ENCODE peak calls at places on chromosome 13, in four cellular contexts. H, X, K and Q are unnamed samples.

GRCh38 chr13:58048670-58049069 is 417.1 kb downstream of the PCDH17 start:
- DNase-seq in K (no peak), X (no peak), H (no peak), Q (peak; percentile 64)

GRCh38 chr13:27665333-27665732 is 43.6 kb downstream of the POLR1D start:
- DNase-seq in K (peak; percentile 7), X (no peak), H (no peak), Q (no peak)

GRCh38 chr13:112072531-112073244 is 5.7 kb downstream of the SOX1 start:
- DNase-seq in X (no peak), K (no peak), H (no peak), Q (no peak)

GRCh38 chr13:86681223-86681622 is 882.0 kb upstream of the SLITRK6 start:
- DNase-seq in K (no peak), H (no peak), X (no peak), Q (no peak)

GRCh38 chr13:21320642-21321034 is 138.5 kb downstream of the ZDHHC20 start:
- DNase-seq in K (no peak), X (no peak), H (no peak), Q (no peak)

GRCh38 chr13:35690546-35690945 is 214.1 kb upstream of the MAB21L1 start:
- DNase-seq in X (no peak), K (no peak), H (no peak), Q (no peak)

GRCh38 chr13:100129605-100130004 is 40.7 kb downstream of the PCCA start:
- DNase-seq in H (no peak), X (no peak), K (no peak), Q (no peak)

GRCh38 chr13:95552539-95553270 is at the start of gene CLDN10:
- DNase-seq in K (peak; percentile 24), H (no peak), X (no peak), Q (no peak)

GRCh38 chr13:62799931-62800436 is 1384.3 kb upstream of the PCDH20 start:
- DNase-seq in H (no peak), X (no peak), K (no peak), Q (no peak)

GRCh38 chr13:75963318-75963717 is 327.2 kb downstream of the LMO7 start:
- DNase-seq in X (no peak), H (no peak), K (peak; percentile 31), Q (no peak)

GRCh38 chr13:104571161-104571889 is 1505.1 kb upstream of the SLC10A2 start:
- DNase-seq in H (no peak), K (peak; percentile 42), X (no peak), Q (peak; percentile 95)

GRCh38 chr13:51933466-51934058 is 71.8 kb downstream of the CCDC70 start:
- DNase-seq in K (no peak), H (no peak), X (no peak), Q (no peak)

GRCh38 chr13:43383488-43384165 is 360.2 kb downstream of the DNAJC15 start:
- DNase-seq in H (no peak), X (no peak), K (no peak), Q (no peak)

GRCh38 chr13:102555914-102556553 is 40.8 kb upstream of the TPP2 start:
- DNase-seq in K (peak; percentile 30), X (no peak), H (no peak), Q (no peak)

GRCh38 chr13:80716610-80717081 is 375.7 kb upstream of the SPRY2 start:
- DNase-seq in K (no peak), X (no peak), H (no peak), Q (no peak)

GRCh38 chr13:73336789-73337188 is 278.0 kb downstream of the KLF5 start:
- DNase-seq in X (no peak), H (no peak), K (peak; percentile 79), Q (no peak)

GRCh38 chr13:43905435-43906031 is 25.8 kb downstream of the LACC1 start:
- DNase-seq in H (no peak), K (peak; percentile 59), X (no peak), Q (peak; percentile 23)

GRCh38 chr13:43348397-43348796 is 325.0 kb downstream of the DNAJC15 start:
- DNase-seq in H (no peak), K (peak; percentile 11), X (no peak), Q (no peak)

GRCh38 chr13:89726690-89727435 is 1620.6 kb upstream of the MIR17HG start:
- DNase-seq in X (no peak), H (no peak), K (peak; percentile 22), Q (peak; percentile 43)

GRCh38 chr13:97238432-97238831 is 16.3 kb downstream of the MBNL2 start:
- DNase-seq in H (no peak), X (no peak), K (no peak), Q (no peak)

GRCh38 chr13:108176685-108177274 is 38.6 kb downstream of the LIG4 start:
- DNase-seq in K (peak; percentile 25), H (peak; percentile 52), X (no peak), Q (no peak)

GRCh38 chr13:22210134-22210930 is 539.5 kb downstream of the FGF9 start:
- DNase-seq in H (no peak), K (no peak), X (no peak), Q (no peak)

GRCh38 chr13:88674841-88675240 is 1003.7 kb downstream of the SLITRK5 start:
- DNase-seq in H (no peak), X (no peak), K (no peak), Q (no peak)

GRCh38 chr13:92175330-92175729 is 776.9 kb downstream of the GPC5 start:
- DNase-seq in X (no peak), K (peak; percentile 33), H (no peak), Q (no peak)

GRCh38 chr13:59133903-59134302 is 1029.8 kb downstream of the DIAPH3 start:
- DNase-seq in H (no peak), X (no peak), K (no peak), Q (no peak)

GRCh38 chr13:60654405-60654804 is 257.4 kb downstream of the TDRD3 start:
- DNase-seq in H (no peak), K (peak; percentile 6), X (no peak), Q (no peak)

DNA sequence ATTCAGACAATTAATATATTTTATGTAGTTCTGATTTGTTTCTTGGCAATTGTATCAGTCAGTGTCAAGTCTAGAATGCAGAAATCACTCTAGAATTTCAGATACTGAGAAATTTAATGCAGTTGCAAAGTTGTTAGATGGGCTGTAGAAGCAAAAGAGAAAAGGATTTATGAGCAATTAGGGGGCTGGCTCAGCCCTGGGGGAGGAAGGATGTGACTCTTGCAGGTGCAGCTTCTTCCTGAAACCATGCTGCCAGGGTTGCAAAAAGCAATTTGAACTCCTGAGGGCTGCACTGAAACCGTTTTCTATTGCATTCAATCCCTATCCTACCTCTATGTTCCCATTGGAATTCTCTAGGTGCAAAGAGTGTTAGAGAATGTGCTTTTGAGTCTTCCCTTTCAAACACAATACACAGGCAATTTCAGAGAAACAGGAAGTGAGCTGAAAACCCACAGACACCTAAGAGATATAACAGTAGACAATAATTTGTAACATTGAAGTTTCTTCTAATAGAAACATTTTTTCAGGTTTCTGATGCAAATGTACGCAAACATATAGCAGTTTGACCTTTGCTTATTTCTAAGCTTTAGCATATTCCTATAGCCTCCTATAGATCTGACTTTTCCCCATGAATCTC is 814.7 kb upstream of the ATXN8OS start:
- DNase-seq in H (no peak), X (no peak), K (no peak), Q (no peak)
- TF ChIP-seq CTCF in H (no peak), X (no peak), K (no peak), Q (no peak)

GRCh38 chr13:49300716-49301589 is 53.2 kb downstream of the CDADC1 start:
- DNase-seq in X (no peak), K (peak; percentile 66), H (peak; percentile 57), Q (no peak)
- H3K4me3 ChIP-seq in X (peak overlapping the region; percentile 15), K (peak overlapping the region; percentile 30), H (peak overlapping the region; percentile 51), Q (no peak overlapping the region)

DNA sequence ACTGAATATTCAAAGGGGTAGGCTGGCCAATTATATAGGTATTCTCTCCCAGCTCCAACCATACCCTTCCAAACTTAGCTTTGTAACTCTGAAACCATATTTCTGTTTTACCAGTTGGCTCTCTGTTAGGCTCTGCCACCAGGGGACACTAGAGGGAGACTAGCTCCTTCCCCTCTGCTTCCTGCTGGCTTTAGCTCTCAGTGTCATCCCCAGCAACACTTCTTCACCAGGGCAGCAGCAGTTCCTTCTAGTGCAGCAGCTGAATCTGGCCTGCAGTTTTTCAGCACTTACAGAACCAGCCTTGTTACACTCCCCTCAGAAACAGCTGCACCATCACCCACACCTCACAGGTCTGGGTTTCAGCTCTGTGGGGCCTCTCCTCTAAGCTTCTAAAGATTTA is 51.0 kb upstream of the DOCK9 start:
- DNase-seq in H (no peak), K (peak; percentile 12), X (no peak), Q (no peak)
- TF ChIP-seq CTCF in H (peak; percentile 18), K (no peak), X (no peak), Q (peak; percentile 51)

DNA sequence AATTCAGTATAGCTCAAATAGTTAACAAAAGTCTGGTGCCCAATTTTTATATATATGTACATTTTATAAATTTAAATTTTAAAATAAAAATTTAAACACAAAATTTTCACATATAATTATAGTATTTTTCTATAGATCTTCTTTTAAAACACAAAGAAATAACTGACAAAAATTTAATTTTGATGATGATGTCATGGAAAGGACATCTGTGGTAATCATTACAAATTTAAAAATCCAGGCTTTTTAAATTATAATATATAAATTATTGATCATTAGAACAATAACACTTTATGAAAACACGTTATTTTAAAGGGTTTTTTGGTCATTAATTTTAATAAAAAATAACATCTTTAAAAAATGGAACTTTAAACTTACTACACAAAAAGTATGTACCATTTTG is 381.1 kb downstream of the DACH1 start:
- DNase-seq in X (no peak), H (no peak), K (no peak), Q (no peak)
- H3K4me3 ChIP-seq in X (no peak overlapping the region), H (no peak overlapping the region), K (no peak overlapping the region), Q (no peak overlapping the region)

GRCh38 chr13:67125681-67126080 is 104.5 kb downstream of the PCDH9 start:
- DNase-seq in K (no peak), H (no peak), X (no peak), Q (no peak)
- TF ChIP-seq CTCF in K (no peak), H (no peak), X (no peak), Q (no peak)

DNA sequence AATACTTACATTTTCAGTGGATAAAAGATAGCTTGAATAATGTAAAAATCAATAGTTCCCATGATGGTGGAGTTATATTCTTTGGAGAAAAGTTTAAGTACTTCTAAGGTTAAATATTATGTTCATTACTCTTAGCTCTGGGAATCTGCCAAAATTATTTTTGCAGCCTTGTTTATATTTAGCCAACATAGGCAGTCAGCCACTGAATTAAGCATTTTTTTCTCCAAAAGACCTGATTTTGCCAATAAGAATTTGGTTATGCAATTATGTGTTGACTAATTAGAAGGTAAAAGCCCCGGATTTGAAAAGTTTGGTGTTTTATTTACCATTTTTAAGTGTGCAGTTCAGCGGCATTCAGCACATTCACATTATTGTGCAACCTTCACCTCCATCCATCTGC is 90.0 kb upstream of the C1QTNF9B start:
- DNase-seq in K (no peak), X (no peak), H (no peak), Q (no peak)
- H3K4me3 ChIP-seq in K (no peak overlapping the region), X (no peak overlapping the region), H (no peak overlapping the region), Q (no peak overlapping the region)